ENCODE peak calls at places on chromosomes 7 and 10, in nine cellular contexts. Z, E, I, W, B, T, H, M and R are unnamed samples.
A peak's percentile ranks its signal among the peaks of the same experiment; 100 is the strongest.

GRCh38 chr7:116399808-116400207 is 99.7 kb upstream of the CAV2 start:
- DNase-seq in Z (no peak), E (no peak), I (no peak), W (no peak), B (no peak), T (no peak), H (no peak), M (no peak), R (peak; percentile 4)

GRCh38 chr10:2812631-2813030 is 254.7 kb upstream of the PFKP start:
- DNase-seq in Z (no peak), E (no peak), I (no peak), W (no peak), B (no peak), T (no peak), H (no peak), M (no peak), R (no peak)

GRCh38 chr7:5207131-5207530 is 17.1 kb downstream of the WIPI2 start:
- DNase-seq in Z (no peak), E (no peak), I (no peak), W (no peak), B (no peak), T (no peak), H (no peak), M (no peak), R (no peak)

GRCh38 chr10:120514035-120514620 is 57.1 kb downstream of the PLPP4 start:
- DNase-seq in Z (peak; percentile 17), E (peak; percentile 27), I (peak; percentile 60), W (no peak), B (no peak), T (no peak), H (no peak), M (peak; percentile 9), R (no peak)

GRCh38 chr7:80890391-80890790 is 28.5 kb downstream of the SEMA3C start:
- DNase-seq in Z (no peak), E (no peak), I (no peak), W (no peak), B (no peak), T (no peak), H (no peak), M (no peak), R (no peak)

GRCh38 chr7:28705350-28705749 is 252.8 kb downstream of the TRIL start:
- DNase-seq in Z (no peak), E (no peak), I (no peak), W (no peak), B (no peak), T (no peak), H (no peak), M (no peak), R (no peak)

GRCh38 chr7:2042650-2043049 is 190.1 kb downstream of the MAD1L1 start:
- DNase-seq in Z (no peak), E (no peak), I (no peak), W (no peak), B (no peak), T (peak; percentile 50), H (no peak), M (peak; percentile 2), R (no peak)

GRCh38 chr10:80552151-80552646 is 14.5 kb downstream of the SH2D4B start:
- DNase-seq in Z (peak; percentile 71), E (no peak), I (no peak), W (peak; percentile 62), B (no peak), T (peak; percentile 79), H (no peak), M (peak; percentile 66), R (no peak)

GRCh38 chr10:79270471-79271246 is 76.6 kb upstream of the PPIF start:
- DNase-seq in Z (no peak), E (no peak), I (peak; percentile 91), W (no peak), B (peak; percentile 84), T (peak; percentile 94), H (no peak), M (no peak), R (no peak)

GRCh38 chr7:28698744-28699291 is 259.3 kb downstream of the TRIL start:
- DNase-seq in Z (no peak), E (no peak), I (no peak), W (no peak), B (no peak), T (no peak), H (no peak), M (no peak), R (no peak)

GRCh38 chr10:16470747-16471146 is 33.9 kb downstream of the PTER start:
- DNase-seq in Z (no peak), E (no peak), I (no peak), W (no peak), B (no peak), T (no peak), H (no peak), M (no peak), R (no peak)
- TF ChIP-seq POLR2A in Z (no peak), E (no peak), I (no peak), W (no peak), B (no peak), T (no peak), H (no peak), M (no peak), R (no peak)

GRCh38 chr7:44823266-44823781 is 24.6 kb downstream of the H2AZ2 start:
- DNase-seq in Z (no peak), E (no peak), I (no peak), W (no peak), B (peak; percentile 25), T (no peak), H (no peak), M (no peak), R (no peak)
- TF ChIP-seq POLR2A in Z (no peak), E (no peak), I (no peak), W (no peak), B (no peak), T (no peak), H (no peak), M (no peak), R (no peak)

DNA sequence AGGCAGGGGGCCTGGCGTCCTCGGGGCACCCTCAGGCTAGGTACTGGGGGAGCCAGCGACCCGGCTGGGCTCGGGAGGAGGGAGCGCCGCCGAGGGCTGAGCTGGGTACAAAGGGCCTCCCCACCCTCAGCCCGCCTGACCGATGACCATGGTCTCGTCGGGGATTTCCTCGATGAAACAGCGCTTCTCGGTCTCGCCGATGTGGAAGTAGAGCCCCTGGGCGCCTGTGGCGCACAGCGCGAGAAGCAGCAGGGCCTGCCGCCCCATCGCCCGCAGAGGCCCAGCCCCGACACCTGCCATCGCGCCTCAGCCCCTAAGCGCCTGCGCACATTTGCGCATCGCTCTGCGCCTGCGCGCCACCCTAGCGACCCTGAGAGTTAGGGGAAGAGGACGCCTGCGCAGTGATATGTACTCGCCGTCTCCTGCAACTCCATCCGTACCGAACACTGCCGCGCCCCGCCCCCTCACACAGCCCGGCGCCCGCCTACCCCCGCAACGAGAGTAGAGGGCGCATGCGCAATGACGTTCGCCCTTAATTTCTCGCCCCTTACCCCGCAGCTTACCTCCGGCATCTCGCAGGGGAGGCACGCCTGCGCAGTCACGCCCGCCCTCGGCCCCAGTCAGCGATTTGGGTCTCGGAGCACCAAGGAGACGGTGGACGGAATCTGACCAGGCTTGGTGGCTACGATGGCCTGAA is at the start of gene TMED4:
- DNase-seq in Z (peak; percentile 100), E (peak; percentile 99), I (peak; percentile 100), W (peak; percentile 100), B (peak; percentile 100), T (peak; percentile 100), H (peak; percentile 96), M (peak; percentile 100), R (peak; percentile 99)
- TF ChIP-seq POLR2A in Z (peak; percentile 80), E (peak; percentile 93), I (peak; percentile 95), W (no peak), B (peak; percentile 72), T (no peak), H (peak; percentile 90), M (peak; percentile 94), R (peak; percentile 96)

GRCh38 chr10:131676971-131677421 is 223.8 kb upstream of the PPP2R2D start:
- DNase-seq in Z (no peak), E (no peak), I (peak; percentile 45), W (no peak), B (no peak), T (no peak), H (no peak), M (no peak), R (no peak)
- TF ChIP-seq POLR2A in Z (no peak), E (no peak), I (no peak), W (no peak), B (no peak), T (no peak), H (no peak), M (no peak), R (no peak)